ENCODE peak calls at places on chromosomes 11 and 22, in ten cellular contexts. One of them, this sample, is unnamed.

GRCh38 chr11:69817265-69818236 is 1.7 kb downstream of the FGF3 start:
- DNase-seq in ecto neural progenitor cell: peak
- DNase-seq in thoracic aorta: no peak
- DNase-seq in head of caudate nucleus: no peak
- DNase-seq in activated CD4-positive, alpha-beta T cell treated with anti-CD3 and anti-CD28 coated beads, Interleukin-2, amount 50 U/mL, for 4 hours: no peak
- DNase-seq in fibroblast of lung: no peak
- DNase-seq in cardiac fibroblast: peak
- DNase-seq in MCF 10A: no peak
- DNase-seq in progenitor cell of endocrine pancreas: no peak
- DNase-seq in KG1: peak
- DNase-seq in this sample: no peak

GRCh38 chr11:62267050-62267449 is 2.9 kb upstream of the SCGB2A2 start:
- DNase-seq in ecto neural progenitor cell: no peak
- DNase-seq in thoracic aorta: no peak
- DNase-seq in head of caudate nucleus: no peak
- DNase-seq in activated CD4-positive, alpha-beta T cell treated with anti-CD3 and anti-CD28 coated beads, Interleukin-2, amount 50 U/mL, for 4 hours: no peak
- DNase-seq in fibroblast of lung: no peak
- DNase-seq in cardiac fibroblast: no peak
- DNase-seq in MCF 10A: no peak
- DNase-seq in progenitor cell of endocrine pancreas: no peak
- DNase-seq in KG1: no peak
- DNase-seq in this sample: no peak

GRCh38 chr11:359181-359714 is 10.1 kb upstream of the B4GALNT4 start:
- DNase-seq in ecto neural progenitor cell: no peak
- DNase-seq in thoracic aorta: no peak
- DNase-seq in head of caudate nucleus: no peak
- DNase-seq in activated CD4-positive, alpha-beta T cell treated with anti-CD3 and anti-CD28 coated beads, Interleukin-2, amount 50 U/mL, for 4 hours: no peak
- DNase-seq in fibroblast of lung: no peak
- DNase-seq in cardiac fibroblast: peak
- DNase-seq in MCF 10A: peak
- DNase-seq in progenitor cell of endocrine pancreas: no peak
- DNase-seq in KG1: no peak
- DNase-seq in this sample: no peak

GRCh38 chr11:14519692-14520085 is 497 bp downstream of the PSMA1 start:
- DNase-seq in ecto neural progenitor cell: no peak
- DNase-seq in thoracic aorta: no peak
- DNase-seq in head of caudate nucleus: no peak
- DNase-seq in activated CD4-positive, alpha-beta T cell treated with anti-CD3 and anti-CD28 coated beads, Interleukin-2, amount 50 U/mL, for 4 hours: peak
- DNase-seq in fibroblast of lung: no peak
- DNase-seq in cardiac fibroblast: peak
- DNase-seq in MCF 10A: no peak
- DNase-seq in progenitor cell of endocrine pancreas: no peak
- DNase-seq in KG1: no peak
- DNase-seq in this sample: no peak

GRCh38 chr22:19853879-19854777 is 546 bp downstream of the GNB1L start:
- DNase-seq in ecto neural progenitor cell: no peak
- DNase-seq in thoracic aorta: no peak
- DNase-seq in head of caudate nucleus: peak
- DNase-seq in activated CD4-positive, alpha-beta T cell treated with anti-CD3 and anti-CD28 coated beads, Interleukin-2, amount 50 U/mL, for 4 hours: no peak
- DNase-seq in fibroblast of lung: peak
- DNase-seq in cardiac fibroblast: no peak
- DNase-seq in MCF 10A: no peak
- DNase-seq in progenitor cell of endocrine pancreas: no peak
- DNase-seq in KG1: no peak
- DNase-seq in this sample: no peak

GRCh38 chr22:20175597-20175900 is 24.7 kb upstream of the CCDC188 start:
- DNase-seq in ecto neural progenitor cell: no peak
- DNase-seq in thoracic aorta: no peak
- DNase-seq in head of caudate nucleus: no peak
- DNase-seq in activated CD4-positive, alpha-beta T cell treated with anti-CD3 and anti-CD28 coated beads, Interleukin-2, amount 50 U/mL, for 4 hours: no peak
- DNase-seq in fibroblast of lung: no peak
- DNase-seq in cardiac fibroblast: no peak
- DNase-seq in MCF 10A: no peak
- DNase-seq in progenitor cell of endocrine pancreas: no peak
- DNase-seq in KG1: no peak
- DNase-seq in this sample: no peak

GRCh38 chr11:12529041-12529440 is 145.2 kb upstream of the TEAD1 start:
- DNase-seq in ecto neural progenitor cell: no peak
- DNase-seq in thoracic aorta: no peak
- DNase-seq in head of caudate nucleus: no peak
- DNase-seq in activated CD4-positive, alpha-beta T cell treated with anti-CD3 and anti-CD28 coated beads, Interleukin-2, amount 50 U/mL, for 4 hours: no peak
- DNase-seq in fibroblast of lung: no peak
- DNase-seq in cardiac fibroblast: no peak
- DNase-seq in MCF 10A: no peak
- DNase-seq in progenitor cell of endocrine pancreas: no peak
- DNase-seq in KG1: no peak
- DNase-seq in this sample: no peak

GRCh38 chr11:30535818-30536217 is 50.3 kb downstream of the MPPED2 start:
- DNase-seq in ecto neural progenitor cell: no peak
- DNase-seq in thoracic aorta: no peak
- DNase-seq in head of caudate nucleus: no peak
- DNase-seq in activated CD4-positive, alpha-beta T cell treated with anti-CD3 and anti-CD28 coated beads, Interleukin-2, amount 50 U/mL, for 4 hours: no peak
- DNase-seq in fibroblast of lung: no peak
- DNase-seq in cardiac fibroblast: no peak
- DNase-seq in MCF 10A: no peak
- DNase-seq in progenitor cell of endocrine pancreas: no peak
- DNase-seq in KG1: no peak
- DNase-seq in this sample: no peak

GRCh38 chr11:124915541-124916369 is 3.3 kb upstream of the HEPN1 start:
- DNase-seq in ecto neural progenitor cell: peak
- DNase-seq in thoracic aorta: no peak
- DNase-seq in head of caudate nucleus: no peak
- DNase-seq in activated CD4-positive, alpha-beta T cell treated with anti-CD3 and anti-CD28 coated beads, Interleukin-2, amount 50 U/mL, for 4 hours: no peak
- DNase-seq in fibroblast of lung: peak
- DNase-seq in cardiac fibroblast: peak
- DNase-seq in MCF 10A: no peak
- DNase-seq in progenitor cell of endocrine pancreas: no peak
- DNase-seq in KG1: no peak
- DNase-seq in this sample: no peak

GRCh38 chr11:12497431-12497830 is 120.1 kb downstream of the PARVA start:
- DNase-seq in ecto neural progenitor cell: peak
- DNase-seq in thoracic aorta: no peak
- DNase-seq in head of caudate nucleus: no peak
- DNase-seq in activated CD4-positive, alpha-beta T cell treated with anti-CD3 and anti-CD28 coated beads, Interleukin-2, amount 50 U/mL, for 4 hours: no peak
- DNase-seq in fibroblast of lung: no peak
- DNase-seq in cardiac fibroblast: no peak
- DNase-seq in MCF 10A: no peak
- DNase-seq in progenitor cell of endocrine pancreas: no peak
- DNase-seq in KG1: no peak
- DNase-seq in this sample: no peak

GRCh38 chr22:26127126-26127525 is 42.1 kb upstream of the SEZ6L start:
- DNase-seq in ecto neural progenitor cell: no peak
- DNase-seq in thoracic aorta: no peak
- DNase-seq in head of caudate nucleus: no peak
- DNase-seq in activated CD4-positive, alpha-beta T cell treated with anti-CD3 and anti-CD28 coated beads, Interleukin-2, amount 50 U/mL, for 4 hours: no peak
- DNase-seq in fibroblast of lung: no peak
- DNase-seq in cardiac fibroblast: no peak
- DNase-seq in MCF 10A: no peak
- DNase-seq in progenitor cell of endocrine pancreas: no peak
- DNase-seq in KG1: no peak
- DNase-seq in this sample: no peak

GRCh38 chr11:7551571-7551970 is 37.8 kb downstream of the PPFIBP2 start:
- DNase-seq in ecto neural progenitor cell: no peak
- DNase-seq in thoracic aorta: no peak
- DNase-seq in head of caudate nucleus: no peak
- DNase-seq in activated CD4-positive, alpha-beta T cell treated with anti-CD3 and anti-CD28 coated beads, Interleukin-2, amount 50 U/mL, for 4 hours: no peak
- DNase-seq in fibroblast of lung: peak
- DNase-seq in cardiac fibroblast: peak
- DNase-seq in MCF 10A: peak
- DNase-seq in progenitor cell of endocrine pancreas: no peak
- DNase-seq in KG1: no peak
- DNase-seq in this sample: no peak

GRCh38 chr11:48341466-48341865 is 16.7 kb downstream of the OR4C3 start:
- DNase-seq in ecto neural progenitor cell: no peak
- DNase-seq in thoracic aorta: no peak
- DNase-seq in head of caudate nucleus: no peak
- DNase-seq in activated CD4-positive, alpha-beta T cell treated with anti-CD3 and anti-CD28 coated beads, Interleukin-2, amount 50 U/mL, for 4 hours: no peak
- DNase-seq in fibroblast of lung: no peak
- DNase-seq in cardiac fibroblast: no peak
- DNase-seq in MCF 10A: peak
- DNase-seq in progenitor cell of endocrine pancreas: no peak
- DNase-seq in KG1: no peak
- DNase-seq in this sample: peak

GRCh38 chr11:78140392-78141077 is 1.1 kb upstream of the ALG8 start:
- DNase-seq in ecto neural progenitor cell: no peak
- DNase-seq in thoracic aorta: no peak
- DNase-seq in head of caudate nucleus: peak
- DNase-seq in activated CD4-positive, alpha-beta T cell treated with anti-CD3 and anti-CD28 coated beads, Interleukin-2, amount 50 U/mL, for 4 hours: no peak
- DNase-seq in fibroblast of lung: no peak
- DNase-seq in cardiac fibroblast: no peak
- DNase-seq in MCF 10A: no peak
- DNase-seq in progenitor cell of endocrine pancreas: no peak
- DNase-seq in KG1: no peak
- DNase-seq in this sample: no peak

GRCh38 chr11:97432926-97433325 is 1043.1 kb downstream of the JRKL start:
- DNase-seq in ecto neural progenitor cell: no peak
- DNase-seq in thoracic aorta: no peak
- DNase-seq in head of caudate nucleus: no peak
- DNase-seq in activated CD4-positive, alpha-beta T cell treated with anti-CD3 and anti-CD28 coated beads, Interleukin-2, amount 50 U/mL, for 4 hours: no peak
- DNase-seq in fibroblast of lung: no peak
- DNase-seq in cardiac fibroblast: no peak
- DNase-seq in MCF 10A: no peak
- DNase-seq in progenitor cell of endocrine pancreas: no peak
- DNase-seq in KG1: no peak
- DNase-seq in this sample: no peak

GRCh38 chr11:8168485-8169257 is at the start of gene RIC3:
- DNase-seq in ecto neural progenitor cell: peak
- DNase-seq in thoracic aorta: no peak
- DNase-seq in head of caudate nucleus: peak
- DNase-seq in activated CD4-positive, alpha-beta T cell treated with anti-CD3 and anti-CD28 coated beads, Interleukin-2, amount 50 U/mL, for 4 hours: peak
- DNase-seq in fibroblast of lung: no peak
- DNase-seq in cardiac fibroblast: no peak
- DNase-seq in MCF 10A: no peak
- DNase-seq in progenitor cell of endocrine pancreas: peak
- DNase-seq in KG1: no peak
- DNase-seq in this sample: peak

This sample was measured in CD8-positive, alpha-beta memory T cell.